ENCODE peak calls at places on chromosomes 11 and 22, in eight cellular contexts. One of them, this sample, is unnamed.

GRCh38 chr11:19907839-19908238 is 195.2 kb downstream of the NAV2 start:
- DNase-seq in AG10803: peak
- DNase-seq in body of pancreas: peak
- DNase-seq in mucosa of descending colon: no peak
- DNase-seq in right atrium auricular region: no peak
- DNase-seq in sigmoid colon: no peak
- DNase-seq in lower lobe of right lung: no peak
- DNase-seq in uterus: no peak
- DNase-seq in this sample: no peak

GRCh38 chr11:2445107-2445947 is 519 bp downstream of the KCNQ1 start:
- DNase-seq in right atrium auricular region: no peak
- DNase-seq in lower lobe of right lung: peak
- DNase-seq in mucosa of descending colon: peak
- DNase-seq in body of pancreas: peak
- DNase-seq in AG10803: no peak
- DNase-seq in sigmoid colon: no peak
- DNase-seq in uterus: no peak
- DNase-seq in this sample: no peak

GRCh38 chr11:65786786-65787636 is at the start of gene OVOL1:
- DNase-seq in mucosa of descending colon: peak
- DNase-seq in body of pancreas: peak
- DNase-seq in AG10803: no peak
- DNase-seq in uterus: no peak
- DNase-seq in right atrium auricular region: no peak
- DNase-seq in lower lobe of right lung: peak
- DNase-seq in sigmoid colon: no peak
- DNase-seq in this sample: no peak

GRCh38 chr11:202490-202889 is 4.7 kb downstream of the BET1L start:
- DNase-seq in AG10803: no peak
- DNase-seq in lower lobe of right lung: peak
- DNase-seq in right atrium auricular region: peak
- DNase-seq in sigmoid colon: no peak
- DNase-seq in body of pancreas: peak
- DNase-seq in uterus: no peak
- DNase-seq in mucosa of descending colon: no peak
- DNase-seq in this sample: no peak

GRCh38 chr22:43521716-43522115 is 109.9 kb downstream of the MPPED1 start:
- DNase-seq in uterus: no peak
- DNase-seq in AG10803: no peak
- DNase-seq in sigmoid colon: no peak
- DNase-seq in lower lobe of right lung: peak
- DNase-seq in mucosa of descending colon: no peak
- DNase-seq in body of pancreas: no peak
- DNase-seq in right atrium auricular region: no peak
- DNase-seq in this sample: no peak

GRCh38 chr22:20084547-20085413 is 4.7 kb downstream of the DGCR8 start:
- DNase-seq in body of pancreas: peak
- DNase-seq in lower lobe of right lung: peak
- DNase-seq in mucosa of descending colon: no peak
- DNase-seq in AG10803: no peak
- DNase-seq in sigmoid colon: no peak
- DNase-seq in uterus: no peak
- DNase-seq in right atrium auricular region: no peak
- DNase-seq in this sample: peak

GRCh38 chr11:110433393-110434333 is 3.9 kb downstream of the FDX1 start:
- DNase-seq in lower lobe of right lung: no peak
- DNase-seq in mucosa of descending colon: no peak
- DNase-seq in uterus: no peak
- DNase-seq in AG10803: peak
- DNase-seq in right atrium auricular region: no peak
- DNase-seq in sigmoid colon: no peak
- DNase-seq in body of pancreas: no peak
- DNase-seq in this sample: peak

GRCh38 chr11:44631831-44632230 is 66.4 kb downstream of the CD82 start:
- DNase-seq in uterus: no peak
- DNase-seq in lower lobe of right lung: no peak
- DNase-seq in mucosa of descending colon: no peak
- DNase-seq in body of pancreas: no peak
- DNase-seq in right atrium auricular region: peak
- DNase-seq in sigmoid colon: peak
- DNase-seq in AG10803: no peak
- DNase-seq in this sample: no peak

GRCh38 chr22:28541137-28541536 is 138.5 kb downstream of the TTC28 start:
- DNase-seq in body of pancreas: no peak
- DNase-seq in right atrium auricular region: no peak
- DNase-seq in uterus: no peak
- DNase-seq in mucosa of descending colon: no peak
- DNase-seq in sigmoid colon: no peak
- DNase-seq in AG10803: no peak
- DNase-seq in lower lobe of right lung: no peak
- DNase-seq in this sample: no peak

GRCh38 chr22:20652582-20652981 is 121.3 kb upstream of the SERPIND1 start:
- DNase-seq in right atrium auricular region: peak
- DNase-seq in uterus: no peak
- DNase-seq in AG10803: no peak
- DNase-seq in mucosa of descending colon: no peak
- DNase-seq in sigmoid colon: no peak
- DNase-seq in body of pancreas: no peak
- DNase-seq in lower lobe of right lung: no peak
- DNase-seq in this sample: no peak

GRCh38 chr11:66548774-66549630 is 2.3 kb downstream of the ACTN3 start:
- DNase-seq in body of pancreas: no peak
- DNase-seq in mucosa of descending colon: no peak
- DNase-seq in sigmoid colon: no peak
- DNase-seq in lower lobe of right lung: no peak
- DNase-seq in uterus: no peak
- DNase-seq in AG10803: no peak
- DNase-seq in right atrium auricular region: no peak
- DNase-seq in this sample: no peak

GRCh38 chr11:71146846-71147245 is 105.5 kb downstream of the SHANK2 start:
- DNase-seq in AG10803: no peak
- DNase-seq in mucosa of descending colon: no peak
- DNase-seq in uterus: no peak
- DNase-seq in sigmoid colon: no peak
- DNase-seq in right atrium auricular region: no peak
- DNase-seq in lower lobe of right lung: no peak
- DNase-seq in body of pancreas: no peak
- DNase-seq in this sample: no peak

GRCh38 chr22:38260760-38261477 is 11.9 kb downstream of the TMEM184B start:
- DNase-seq in right atrium auricular region: no peak
- DNase-seq in mucosa of descending colon: no peak
- DNase-seq in sigmoid colon: no peak
- DNase-seq in body of pancreas: no peak
- DNase-seq in uterus: no peak
- DNase-seq in AG10803: no peak
- DNase-seq in lower lobe of right lung: no peak
- DNase-seq in this sample: peak

GRCh38 chr11:105181100-105181499 is 41.5 kb upstream of the CARD18 start:
- DNase-seq in right atrium auricular region: no peak
- DNase-seq in lower lobe of right lung: no peak
- DNase-seq in body of pancreas: no peak
- DNase-seq in sigmoid colon: no peak
- DNase-seq in AG10803: peak
- DNase-seq in mucosa of descending colon: no peak
- DNase-seq in uterus: no peak
- DNase-seq in this sample: peak

GRCh38 chr11:28526406-28526751 is 418.2 kb downstream of the METTL15 start:
- DNase-seq in body of pancreas: no peak
- DNase-seq in AG10803: peak
- DNase-seq in uterus: no peak
- DNase-seq in right atrium auricular region: no peak
- DNase-seq in sigmoid colon: no peak
- DNase-seq in lower lobe of right lung: no peak
- DNase-seq in mucosa of descending colon: no peak
- DNase-seq in this sample: no peak

DNA sequence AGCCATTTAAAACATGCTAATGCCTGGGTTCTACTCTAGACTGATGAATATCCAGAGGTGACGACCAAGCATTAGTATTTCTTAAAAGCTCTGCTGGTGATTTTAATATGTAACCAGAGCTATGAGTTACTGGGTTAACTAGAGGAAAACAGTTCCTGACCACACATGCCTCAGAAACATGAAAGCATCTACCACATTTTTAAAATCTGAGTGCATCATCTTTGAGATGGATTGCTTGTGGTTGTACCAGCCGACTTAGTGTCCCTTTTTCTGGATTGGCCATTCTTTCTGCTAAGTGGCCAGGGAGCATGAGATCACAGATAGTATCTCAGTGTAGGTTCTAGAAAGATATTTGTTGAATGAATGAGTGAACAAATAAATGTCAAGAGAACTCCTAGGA is 152.4 kb downstream of the NTM start:
- DNase-seq in body of pancreas: no peak
- DNase-seq in AG10803: peak
- DNase-seq in right atrium auricular region: no peak
- DNase-seq in mucosa of descending colon: no peak
- DNase-seq in sigmoid colon: no peak
- DNase-seq in uterus: no peak
- DNase-seq in lower lobe of right lung: no peak
- DNase-seq in this sample: no peak
- H3K4me3 ChIP-seq in body of pancreas: no peak
- H3K4me3 ChIP-seq in AG10803: no peak
- H3K4me3 ChIP-seq in right atrium auricular region: no peak
- H3K4me3 ChIP-seq in mucosa of descending colon: no peak
- H3K4me3 ChIP-seq in sigmoid colon: no peak
- H3K4me3 ChIP-seq in uterus: no peak
- H3K4me3 ChIP-seq in lower lobe of right lung: no peak
- H3K4me3 ChIP-seq in this sample: no peak

GRCh38 chr11:116122697-116123472 is 618.7 kb upstream of the CADM1 start:
- DNase-seq in mucosa of descending colon: no peak
- DNase-seq in uterus: no peak
- DNase-seq in sigmoid colon: no peak
- DNase-seq in AG10803: no peak
- DNase-seq in lower lobe of right lung: no peak
- DNase-seq in body of pancreas: no peak
- DNase-seq in right atrium auricular region: peak
- DNase-seq in this sample: no peak
- TF ChIP-seq CTCF in mucosa of descending colon: no peak
- TF ChIP-seq CTCF in uterus: no peak
- TF ChIP-seq CTCF in sigmoid colon: no peak
- TF ChIP-seq CTCF in AG10803: no peak
- TF ChIP-seq CTCF in lower lobe of right lung: no peak
- TF ChIP-seq CTCF in body of pancreas: no peak
- TF ChIP-seq CTCF in right atrium auricular region: no peak
- TF ChIP-seq CTCF in this sample: no peak

GRCh38 chr22:25069426-25069757 is 116.9 kb downstream of the KIAA1671 start:
- DNase-seq in uterus: no peak
- DNase-seq in lower lobe of right lung: no peak
- DNase-seq in mucosa of descending colon: no peak
- DNase-seq in sigmoid colon: no peak
- DNase-seq in AG10803: no peak
- DNase-seq in right atrium auricular region: no peak
- DNase-seq in body of pancreas: no peak
- DNase-seq in this sample: no peak
- H3K4me3 ChIP-seq in uterus: no peak
- H3K4me3 ChIP-seq in lower lobe of right lung: no peak
- H3K4me3 ChIP-seq in mucosa of descending colon: no peak
- H3K4me3 ChIP-seq in sigmoid colon: no peak
- H3K4me3 ChIP-seq in AG10803: no peak
- H3K4me3 ChIP-seq in right atrium auricular region: no peak
- H3K4me3 ChIP-seq in body of pancreas: no peak
- H3K4me3 ChIP-seq in this sample: no peak

GRCh38 chr11:76542436-76542835 is 97.6 kb downstream of the EMSY start:
- DNase-seq in right atrium auricular region: no peak
- DNase-seq in lower lobe of right lung: no peak
- DNase-seq in sigmoid colon: no peak
- DNase-seq in uterus: no peak
- DNase-seq in body of pancreas: no peak
- DNase-seq in mucosa of descending colon: no peak
- DNase-seq in AG10803: no peak
- DNase-seq in this sample: no peak
- TF ChIP-seq CTCF in right atrium auricular region: no peak
- TF ChIP-seq CTCF in lower lobe of right lung: no peak
- TF ChIP-seq CTCF in sigmoid colon: no peak
- TF ChIP-seq CTCF in uterus: no peak
- TF ChIP-seq CTCF in body of pancreas: no peak
- TF ChIP-seq CTCF in mucosa of descending colon: no peak
- TF ChIP-seq CTCF in AG10803: no peak
- TF ChIP-seq CTCF in this sample: no peak

GRCh38 chr11:46277623-46278386 is at the start of gene CREB3L1:
- DNase-seq in uterus: peak
- DNase-seq in mucosa of descending colon: peak
- DNase-seq in lower lobe of right lung: peak
- DNase-seq in sigmoid colon: peak
- DNase-seq in AG10803: peak
- DNase-seq in right atrium auricular region: no peak
- DNase-seq in body of pancreas: peak
- DNase-seq in this sample: no peak
- H3K4me3 ChIP-seq in uterus: peak
- H3K4me3 ChIP-seq in mucosa of descending colon: peak
- H3K4me3 ChIP-seq in lower lobe of right lung: peak
- H3K4me3 ChIP-seq in sigmoid colon: peak
- H3K4me3 ChIP-seq in AG10803: peak
- H3K4me3 ChIP-seq in right atrium auricular region: peak
- H3K4me3 ChIP-seq in body of pancreas: peak
- H3K4me3 ChIP-seq in this sample: peak

GRCh38 chr11:128521697-128522062 is 65.7 kb downstream of the ETS1 start:
- DNase-seq in lower lobe of right lung: peak
- DNase-seq in body of pancreas: peak
- DNase-seq in mucosa of descending colon: no peak
- DNase-seq in AG10803: no peak
- DNase-seq in right atrium auricular region: no peak
- DNase-seq in sigmoid colon: no peak
- DNase-seq in uterus: peak
- DNase-seq in this sample: peak

GRCh38 chr11:128519353-128519752 is 68.0 kb downstream of the ETS1 start:
- DNase-seq in right atrium auricular region: no peak
- DNase-seq in sigmoid colon: no peak
- DNase-seq in AG10803: no peak
- DNase-seq in lower lobe of right lung: no peak
- DNase-seq in uterus: no peak
- DNase-seq in body of pancreas: no peak
- DNase-seq in mucosa of descending colon: no peak
- DNase-seq in this sample: no peak

GRCh38 chr11:128518493-128519207 is 68.7 kb downstream of the ETS1 start:
- DNase-seq in lower lobe of right lung: no peak
- DNase-seq in AG10803: no peak
- DNase-seq in mucosa of descending colon: no peak
- DNase-seq in right atrium auricular region: no peak
- DNase-seq in body of pancreas: no peak
- DNase-seq in uterus: no peak
- DNase-seq in sigmoid colon: no peak
- DNase-seq in this sample: no peak

GRCh38 chr11:128520886-128521696 is 66.3 kb downstream of the ETS1 start:
- DNase-seq in sigmoid colon: no peak
- DNase-seq in mucosa of descending colon: no peak
- DNase-seq in right atrium auricular region: no peak
- DNase-seq in AG10803: no peak
- DNase-seq in lower lobe of right lung: no peak
- DNase-seq in uterus: no peak
- DNase-seq in body of pancreas: no peak
- DNase-seq in this sample: peak

GRCh38 chr11:128520206-128520885 is 67.0 kb downstream of the ETS1 start:
- DNase-seq in mucosa of descending colon: no peak
- DNase-seq in sigmoid colon: no peak
- DNase-seq in right atrium auricular region: no peak
- DNase-seq in body of pancreas: no peak
- DNase-seq in lower lobe of right lung: no peak
- DNase-seq in AG10803: no peak
- DNase-seq in uterus: no peak
- DNase-seq in this sample: no peak
- TF ChIP-seq CTCF in mucosa of descending colon: no peak
- TF ChIP-seq CTCF in sigmoid colon: no peak
- TF ChIP-seq CTCF in right atrium auricular region: no peak
- TF ChIP-seq CTCF in body of pancreas: no peak
- TF ChIP-seq CTCF in lower lobe of right lung: no peak
- TF ChIP-seq CTCF in AG10803: peak
- TF ChIP-seq CTCF in uterus: no peak
- TF ChIP-seq CTCF in this sample: peak

GRCh38 chr11:120424185-120424969 is 87.2 kb upstream of the GRIK4 start:
- DNase-seq in right atrium auricular region: no peak
- DNase-seq in mucosa of descending colon: peak
- DNase-seq in uterus: no peak
- DNase-seq in lower lobe of right lung: no peak
- DNase-seq in AG10803: no peak
- DNase-seq in body of pancreas: no peak
- DNase-seq in sigmoid colon: no peak
- DNase-seq in this sample: no peak
- H3K4me3 ChIP-seq in right atrium auricular region: no peak
- H3K4me3 ChIP-seq in mucosa of descending colon: no peak
- H3K4me3 ChIP-seq in uterus: no peak
- H3K4me3 ChIP-seq in lower lobe of right lung: no peak
- H3K4me3 ChIP-seq in AG10803: no peak
- H3K4me3 ChIP-seq in body of pancreas: no peak
- H3K4me3 ChIP-seq in sigmoid colon: no peak
- H3K4me3 ChIP-seq in this sample: no peak